ENCODE peak calls at places on chromosome 6, in six cellular contexts. One of them, this sample, is unnamed.
A peak's percentile ranks its signal among the peaks of the same experiment; 100 is the strongest.

GRCh38 chr6:51473996-51474975 is 613.1 kb downstream of the PKHD1 start:
- DNase-seq in body of pancreas: no peak
- DNase-seq in neural progenitor cell: no peak
- DNase-seq in psoas muscle: no peak
- DNase-seq in upper lobe of left lung: no peak
- DNase-seq in heart left ventricle: no peak
- DNase-seq in this sample: no peak

GRCh38 chr6:128806274-128806673 is 76.7 kb upstream of the LAMA2 start:
- DNase-seq in body of pancreas: no peak
- DNase-seq in neural progenitor cell: no peak
- DNase-seq in psoas muscle: no peak
- DNase-seq in upper lobe of left lung: no peak
- DNase-seq in heart left ventricle: no peak
- DNase-seq in this sample: no peak

GRCh38 chr6:12101653-12102312 is 89.7 kb downstream of the HIVEP1 start:
- DNase-seq in body of pancreas: no peak
- DNase-seq in neural progenitor cell: no peak
- DNase-seq in psoas muscle: no peak
- DNase-seq in upper lobe of left lung: no peak
- DNase-seq in heart left ventricle: no peak
- DNase-seq in this sample: no peak

GRCh38 chr6:158174514-158174913 is 6.4 kb downstream of the GTF2H5 start:
- DNase-seq in body of pancreas: peak; percentile 24
- DNase-seq in neural progenitor cell: no peak
- DNase-seq in psoas muscle: no peak
- DNase-seq in upper lobe of left lung: no peak
- DNase-seq in heart left ventricle: no peak
- DNase-seq in this sample: no peak

GRCh38 chr6:64293298-64293697 is 657.7 kb downstream of the PHF3 start:
- DNase-seq in body of pancreas: no peak
- DNase-seq in neural progenitor cell: no peak
- DNase-seq in psoas muscle: no peak
- DNase-seq in upper lobe of left lung: no peak
- DNase-seq in heart left ventricle: no peak
- DNase-seq in this sample: no peak

GRCh38 chr6:135481786-135482369 is 15.7 kb downstream of the AHI1 start:
- DNase-seq in body of pancreas: no peak
- DNase-seq in neural progenitor cell: peak; percentile 13
- DNase-seq in psoas muscle: no peak
- DNase-seq in upper lobe of left lung: no peak
- DNase-seq in heart left ventricle: no peak
- DNase-seq in this sample: no peak

GRCh38 chr6:16704706-16705402 is 56.4 kb downstream of the ATXN1 start:
- DNase-seq in body of pancreas: no peak
- DNase-seq in neural progenitor cell: no peak
- DNase-seq in psoas muscle: no peak
- DNase-seq in upper lobe of left lung: no peak
- DNase-seq in heart left ventricle: no peak
- DNase-seq in this sample: no peak

GRCh38 chr6:165729307-165729936 is 66.4 kb upstream of the PDE10A start:
- DNase-seq in body of pancreas: peak; percentile 56
- DNase-seq in neural progenitor cell: peak; percentile 49
- DNase-seq in psoas muscle: no peak
- DNase-seq in upper lobe of left lung: no peak
- DNase-seq in heart left ventricle: no peak
- DNase-seq in this sample: no peak

GRCh38 chr6:146813554-146813953 is 214.8 kb downstream of the ADGB start:
- DNase-seq in body of pancreas: no peak
- DNase-seq in neural progenitor cell: no peak
- DNase-seq in psoas muscle: no peak
- DNase-seq in upper lobe of left lung: no peak
- DNase-seq in heart left ventricle: no peak
- DNase-seq in this sample: no peak

GRCh38 chr6:25804804-25805203 is 27.0 kb downstream of the SLC17A1 start:
- DNase-seq in body of pancreas: no peak
- DNase-seq in neural progenitor cell: no peak
- DNase-seq in psoas muscle: no peak
- DNase-seq in upper lobe of left lung: no peak
- DNase-seq in heart left ventricle: no peak
- DNase-seq in this sample: no peak

GRCh38 chr6:55445648-55446204 is 118.5 kb downstream of the GFRAL start:
- DNase-seq in body of pancreas: no peak
- DNase-seq in neural progenitor cell: peak; percentile 43
- DNase-seq in psoas muscle: no peak
- DNase-seq in upper lobe of left lung: no peak
- DNase-seq in heart left ventricle: no peak
- DNase-seq in this sample: no peak

GRCh38 chr6:46657642-46658041 is 4.9 kb downstream of the SLC25A27 start:
- DNase-seq in body of pancreas: no peak
- DNase-seq in neural progenitor cell: no peak
- DNase-seq in psoas muscle: no peak
- DNase-seq in upper lobe of left lung: no peak
- DNase-seq in heart left ventricle: no peak
- DNase-seq in this sample: no peak

GRCh38 chr6:11601776-11602605 is 64.4 kb downstream of the TMEM170B start:
- DNase-seq in body of pancreas: no peak
- DNase-seq in neural progenitor cell: peak; percentile 15
- DNase-seq in psoas muscle: no peak
- DNase-seq in upper lobe of left lung: peak; percentile 17
- DNase-seq in heart left ventricle: no peak
- DNase-seq in this sample: no peak

GRCh38 chr6:7147051-7147671 is 39.4 kb downstream of the RREB1 start:
- DNase-seq in body of pancreas: no peak
- DNase-seq in neural progenitor cell: peak; percentile 75
- DNase-seq in psoas muscle: no peak
- DNase-seq in upper lobe of left lung: no peak
- DNase-seq in heart left ventricle: no peak
- DNase-seq in this sample: no peak
- H3K27ac ChIP-seq in body of pancreas: peak overlapping the region; percentile 90
- H3K27ac ChIP-seq in neural progenitor cell: peak overlapping the region; percentile 70
- H3K27ac ChIP-seq in psoas muscle: peak overlapping the region; percentile 70
- H3K27ac ChIP-seq in upper lobe of left lung: peak overlapping the region; percentile 81
- H3K27ac ChIP-seq in heart left ventricle: peak overlapping the region; percentile 50
- H3K27ac ChIP-seq in this sample: no peak overlapping the region

DNA sequence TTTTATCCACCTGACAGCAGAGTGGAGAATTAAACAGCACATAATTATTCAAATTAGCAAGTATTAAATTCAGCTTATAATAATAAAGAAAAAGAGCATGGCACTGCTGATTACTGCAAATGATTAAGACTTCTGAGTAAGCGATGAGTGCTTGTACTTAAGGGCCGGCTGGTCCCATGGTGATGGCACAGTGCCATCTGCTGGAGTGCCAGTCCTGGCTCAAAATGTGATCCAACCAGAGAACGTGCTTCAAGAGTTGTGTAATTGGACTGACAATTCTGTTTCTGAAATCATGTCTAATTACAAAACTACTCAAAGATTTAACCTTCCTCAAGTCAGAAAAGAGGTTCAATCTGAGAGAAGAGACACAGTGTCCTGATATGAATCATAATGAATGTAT is 181.6 kb upstream of the RGS17 start:
- DNase-seq in body of pancreas: peak; percentile 30
- DNase-seq in neural progenitor cell: peak; percentile 72
- DNase-seq in psoas muscle: peak; percentile 13
- DNase-seq in upper lobe of left lung: no peak
- DNase-seq in heart left ventricle: peak; percentile 33
- DNase-seq in this sample: peak; percentile 0
- TF ChIP-seq CTCF in body of pancreas: no peak
- TF ChIP-seq CTCF in neural progenitor cell: peak; percentile 81
- TF ChIP-seq CTCF in psoas muscle: no peak
- TF ChIP-seq CTCF in upper lobe of left lung: peak; percentile 10
- TF ChIP-seq CTCF in heart left ventricle: no peak
- TF ChIP-seq CTCF in this sample: no peak

DNA sequence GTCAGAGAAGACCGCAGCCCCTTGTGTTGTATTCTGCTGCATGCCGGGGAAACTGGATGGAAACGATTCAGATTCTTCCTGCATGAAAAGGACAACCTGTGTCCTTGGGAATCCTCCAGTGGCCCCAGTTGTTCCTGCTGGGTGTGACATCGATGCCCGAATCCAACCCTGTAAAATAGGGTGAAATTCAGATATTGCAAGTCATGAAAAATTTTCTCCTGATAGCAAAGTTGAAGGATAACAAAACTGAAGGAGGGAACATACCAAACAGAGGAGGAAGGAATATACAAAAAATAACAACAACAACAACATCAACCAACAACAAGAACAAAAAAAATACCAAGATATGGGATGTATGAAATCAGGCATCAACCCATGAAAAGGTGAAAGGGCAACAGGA is 28.3 kb upstream of the HLA-E start:
- DNase-seq in body of pancreas: no peak
- DNase-seq in neural progenitor cell: no peak
- DNase-seq in psoas muscle: no peak
- DNase-seq in upper lobe of left lung: no peak
- DNase-seq in heart left ventricle: no peak
- DNase-seq in this sample: no peak
- H3K27me3 ChIP-seq in body of pancreas: peaks cover 59% of the 10 kb centered on the region
- H3K27me3 ChIP-seq in neural progenitor cell: peaks cover 100% of the 10 kb centered on the region
- H3K27me3 ChIP-seq in psoas muscle: peaks cover 98% of the 10 kb centered on the region
- H3K27me3 ChIP-seq in upper lobe of left lung: no peaks in the 10 kb centered on the region
- H3K27me3 ChIP-seq in heart left ventricle: peaks cover 26% of the 10 kb centered on the region
- H3K27me3 ChIP-seq in this sample: peaks cover 100% of the 10 kb centered on the region

DNA sequence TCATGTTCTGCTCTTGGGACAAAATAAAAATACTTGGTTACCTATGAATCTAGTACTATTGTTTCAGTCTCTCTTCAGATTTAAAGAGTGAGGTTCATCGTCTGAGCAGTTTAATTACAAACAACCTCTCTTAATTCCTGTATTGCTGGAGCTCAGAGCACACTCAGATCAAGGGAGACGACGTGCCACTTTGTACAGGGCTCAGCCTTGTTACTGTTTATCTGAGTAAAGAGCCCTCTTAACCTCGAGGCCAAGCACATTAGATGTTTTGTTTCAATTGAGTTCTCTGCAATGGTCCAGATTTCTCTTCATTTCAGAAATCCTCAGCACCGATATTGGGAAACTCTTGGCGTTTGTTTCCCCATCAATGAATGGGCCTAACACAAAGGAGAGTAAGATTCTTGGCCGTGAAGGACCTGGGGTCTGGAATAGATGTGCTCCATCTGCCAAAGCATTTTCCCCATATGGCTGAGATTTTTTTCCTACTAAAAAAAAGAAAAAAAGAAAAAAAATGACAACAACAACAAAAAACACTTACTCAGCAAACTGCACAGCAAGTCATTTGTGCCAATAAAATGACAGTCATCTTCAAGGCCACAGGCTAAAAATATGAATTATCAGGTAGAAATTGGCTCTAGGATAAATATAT is 82.6 kb upstream of the CCN6 start:
- DNase-seq in body of pancreas: no peak
- DNase-seq in neural progenitor cell: no peak
- DNase-seq in psoas muscle: no peak
- DNase-seq in upper lobe of left lung: no peak
- DNase-seq in heart left ventricle: no peak
- DNase-seq in this sample: no peak
- H3K27ac ChIP-seq in body of pancreas: no peak overlapping the region
- H3K27ac ChIP-seq in neural progenitor cell: no peak overlapping the region
- H3K27ac ChIP-seq in psoas muscle: no peak overlapping the region
- H3K27ac ChIP-seq in upper lobe of left lung: no peak overlapping the region
- H3K27ac ChIP-seq in heart left ventricle: no peak overlapping the region
- H3K27ac ChIP-seq in this sample: peak overlapping the region; percentile 93

GRCh38 chr6:44154067-44154466 is 4.6 kb upstream of the CAPN11 start:
- DNase-seq in body of pancreas: no peak
- DNase-seq in neural progenitor cell: no peak
- DNase-seq in psoas muscle: no peak
- DNase-seq in upper lobe of left lung: no peak
- DNase-seq in heart left ventricle: no peak
- DNase-seq in this sample: no peak

GRCh38 chr6:44152533-44152932 is 6.1 kb upstream of the CAPN11 start:
- DNase-seq in body of pancreas: no peak
- DNase-seq in neural progenitor cell: no peak
- DNase-seq in psoas muscle: no peak
- DNase-seq in upper lobe of left lung: peak; percentile 83
- DNase-seq in heart left ventricle: no peak
- DNase-seq in this sample: no peak

GRCh38 chr6:44151348-44152108 is 7.1 kb upstream of the CAPN11 start:
- DNase-seq in body of pancreas: peak; percentile 80
- DNase-seq in neural progenitor cell: peak; percentile 90
- DNase-seq in psoas muscle: peak; percentile 82
- DNase-seq in upper lobe of left lung: peak; percentile 96
- DNase-seq in heart left ventricle: peak; percentile 69
- DNase-seq in this sample: peak; percentile 78

GRCh38 chr6:44150317-44150917 is 8.2 kb upstream of the CAPN11 start:
- DNase-seq in body of pancreas: no peak
- DNase-seq in neural progenitor cell: no peak
- DNase-seq in psoas muscle: no peak
- DNase-seq in upper lobe of left lung: no peak
- DNase-seq in heart left ventricle: no peak
- DNase-seq in this sample: no peak

GRCh38 chr6:44152109-44152461 is 6.5 kb upstream of the CAPN11 start:
- DNase-seq in body of pancreas: no peak
- DNase-seq in neural progenitor cell: no peak
- DNase-seq in psoas muscle: no peak
- DNase-seq in upper lobe of left lung: no peak
- DNase-seq in heart left ventricle: no peak
- DNase-seq in this sample: no peak
- TF ChIP-seq CTCF in body of pancreas: no peak
- TF ChIP-seq CTCF in neural progenitor cell: no peak
- TF ChIP-seq CTCF in psoas muscle: no peak
- TF ChIP-seq CTCF in upper lobe of left lung: no peak
- TF ChIP-seq CTCF in heart left ventricle: peak; percentile 2
- TF ChIP-seq CTCF in this sample: peak; percentile 59

DNA sequence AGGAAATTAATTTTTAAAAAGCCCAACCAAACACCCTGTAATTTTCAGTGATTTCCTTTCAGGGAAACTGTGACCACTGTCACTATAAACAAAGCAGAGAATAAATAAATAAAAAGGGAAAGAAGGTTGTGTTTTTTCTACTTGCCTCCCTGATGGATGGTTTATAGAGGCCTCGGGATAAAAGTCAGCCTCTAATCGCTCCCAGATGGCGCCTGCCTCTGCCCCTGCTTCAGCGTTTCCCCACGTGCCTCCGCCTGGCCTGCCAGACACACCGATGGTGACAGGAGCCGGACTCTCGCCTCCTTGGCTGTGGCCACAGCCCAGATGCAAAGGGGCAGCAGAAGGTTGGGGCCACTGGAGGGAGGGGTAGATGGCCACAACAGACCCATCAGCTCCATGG is 327.7 kb downstream of the CDC5L start:
- DNase-seq in body of pancreas: no peak
- DNase-seq in neural progenitor cell: no peak
- DNase-seq in psoas muscle: no peak
- DNase-seq in upper lobe of left lung: peak; percentile 61
- DNase-seq in heart left ventricle: no peak
- DNase-seq in this sample: no peak
- H3K27me3 ChIP-seq in body of pancreas: no peaks in the 10 kb centered on the region
- H3K27me3 ChIP-seq in neural progenitor cell: no peaks in the 10 kb centered on the region
- H3K27me3 ChIP-seq in psoas muscle: no peaks in the 10 kb centered on the region
- H3K27me3 ChIP-seq in upper lobe of left lung: no peaks in the 10 kb centered on the region
- H3K27me3 ChIP-seq in heart left ventricle: no peaks in the 10 kb centered on the region
- H3K27me3 ChIP-seq in this sample: no peaks in the 10 kb centered on the region

DNA sequence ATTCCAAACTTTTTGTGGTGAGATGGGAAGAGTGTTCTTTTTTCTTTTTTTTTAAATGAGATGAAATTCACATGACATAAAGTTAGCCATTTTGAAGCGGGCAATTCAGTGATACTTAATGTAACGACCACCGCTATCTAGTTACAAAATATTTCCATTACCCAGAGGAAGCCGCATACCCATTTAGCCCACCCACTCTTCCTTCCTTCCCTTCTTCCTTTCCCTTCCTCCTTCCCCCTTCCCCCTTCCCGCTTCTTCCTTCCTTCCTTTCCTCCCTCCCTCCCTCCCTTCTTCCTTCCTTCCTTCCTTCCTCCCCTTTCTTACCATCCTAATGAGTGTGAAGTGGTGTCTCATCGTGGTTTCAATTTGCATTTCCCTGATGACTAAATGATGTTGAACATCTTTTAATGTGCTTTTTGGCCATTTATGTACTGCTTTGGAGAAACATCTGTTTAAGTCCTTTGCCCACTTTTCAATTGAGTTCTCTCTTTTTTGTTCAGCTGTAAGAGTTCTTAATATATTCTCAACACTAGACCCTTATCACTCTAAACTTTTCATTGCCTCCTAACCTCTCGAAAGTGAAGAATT is 371.1 kb downstream of the FARS2 start:
- DNase-seq in body of pancreas: no peak
- DNase-seq in neural progenitor cell: no peak
- DNase-seq in psoas muscle: no peak
- DNase-seq in upper lobe of left lung: no peak
- DNase-seq in heart left ventricle: no peak
- DNase-seq in this sample: no peak
- H3K27ac ChIP-seq in body of pancreas: no peak overlapping the region
- H3K27ac ChIP-seq in neural progenitor cell: no peak overlapping the region
- H3K27ac ChIP-seq in psoas muscle: no peak overlapping the region
- H3K27ac ChIP-seq in upper lobe of left lung: no peak overlapping the region
- H3K27ac ChIP-seq in heart left ventricle: no peak overlapping the region
- H3K27ac ChIP-seq in this sample: no peak overlapping the region